ENCODE peak calls at places on chromosome 6, in four cellular contexts. B is hepatocyte, H is endodermal cell, K is fibroblast of pulmonary artery. G is an unnamed sample.

GRCh38 chr6:37047421-37047931 is 42.0 kb downstream of the FGD2 start:
- DNase-seq in B (no peak), H (no peak), K (no peak), G (no peak)

GRCh38 chr6:105137388-105137787 is 42.4 kb downstream of the POPDC3 start:
- DNase-seq in B (peak; percentile 7), H (peak; percentile 48), K (peak; percentile 18), G (no peak)

GRCh38 chr6:42984924-42985475 is 630 bp downstream of the PPP2R5D start:
- DNase-seq in B (peak; percentile 33), H (peak; percentile 76), K (no peak), G (no peak)

GRCh38 chr6:11706186-11706585 is 72.4 kb downstream of the ADTRP start:
- DNase-seq in B (no peak), H (no peak), K (no peak), G (no peak)

GRCh38 chr6:130831598-130831997 is 4.4 kb downstream of the SMLR1 start:
- DNase-seq in B (no peak), H (no peak), K (no peak), G (no peak)

GRCh38 chr6:107845777-107846176 is 21.7 kb upstream of the SCML4 start:
- DNase-seq in B (no peak), H (peak; percentile 33), K (no peak), G (no peak)

GRCh38 chr6:10413850-10414765 is 766 bp downstream of the TFAP2A start:
- DNase-seq in B (peak; percentile 46), H (peak; percentile 87), K (peak; percentile 32), G (no peak)

GRCh38 chr6:100257661-100258395 is 206.9 kb downstream of the SIM1 start:
- DNase-seq in B (no peak), H (no peak), K (peak; percentile 71), G (peak; percentile 20)

GRCh38 chr6:113695506-113695905 is 161.6 kb upstream of the MARCKS start:
- DNase-seq in B (no peak), H (no peak), K (peak; percentile 87), G (no peak)

GRCh38 chr6:102619585-102619984 is 1226.1 kb downstream of the GRIK2 start:
- DNase-seq in B (peak; percentile 44), H (no peak), K (peak; percentile 2), G (no peak)

GRCh38 chr6:166575190-166575589 is 11.3 kb downstream of the RAMACL start:
- DNase-seq in B (no peak), H (peak; percentile 30), K (peak; percentile 69), G (no peak)

GRCh38 chr6:19399406-19399805 is 437.8 kb upstream of the ID4 start:
- DNase-seq in B (peak; percentile 32), H (no peak), K (peak; percentile 59), G (no peak)

GRCh38 chr6:94376876-94377275 is 957.5 kb upstream of the EPHA7 start:
- DNase-seq in B (no peak), H (no peak), K (no peak), G (no peak)

GRCh38 chr6:87483929-87484328 is 11.2 kb downstream of the SLC35A1 start:
- DNase-seq in B (peak; percentile 83), H (peak; percentile 94), K (peak; percentile 12), G (no peak)

GRCh38 chr6:110746680-110747079 is 68.6 kb downstream of the CDK19 start:
- DNase-seq in B (no peak), H (no peak), K (peak; percentile 4), G (no peak)

GRCh38 chr6:130322673-130323268 is 43.0 kb upstream of the TMEM200A start:
- DNase-seq in B (peak; percentile 84), H (peak; percentile 56), K (peak; percentile 84), G (peak; percentile 76)

GRCh38 chr6:41443616-41444525 is 102.3 kb upstream of the FOXP4 start:
- DNase-seq in B (peak; percentile 26), H (no peak), K (peak; percentile 31), G (no peak)

GRCh38 chr6:166483026-166483425 is 100.3 kb upstream of the MPC1 start:
- DNase-seq in B (no peak), H (no peak), K (no peak), G (no peak)

GRCh38 chr6:121614115-121614514 is 178.7 kb downstream of the GJA1 start:
- DNase-seq in B (no peak), H (no peak), K (peak; percentile 62), G (no peak)

GRCh38 chr6:32837651-32838113 is 857 bp downstream of the TAP2 start:
- DNase-seq in B (no peak), H (no peak), K (no peak), G (no peak)

GRCh38 chr6:37396571-37397185 is 36.3 kb upstream of the CMTR1 start:
- DNase-seq in B (no peak), H (no peak), K (peak; percentile 52), G (no peak)

GRCh38 chr6:140542858-140543257 is 1168.4 kb upstream of the CITED2 start:
- DNase-seq in B (no peak), H (no peak), K (no peak), G (no peak)

GRCh38 chr6:136782021-136782770 is 10.1 kb downstream of the MAP3K5 start:
- DNase-seq in B (no peak), H (no peak), K (peak; percentile 82), G (no peak)

GRCh38 chr6:113642714-113643442 is 214.3 kb upstream of the MARCKS start:
- DNase-seq in B (peak; percentile 94), H (no peak), K (no peak), G (no peak)

GRCh38 chr6:35919827-35920751 is 809 bp downstream of the SRPK1 start:
- DNase-seq in B (peak; percentile 71), H (peak; percentile 81), K (peak; percentile 70), G (no peak)

GRCh38 chr6:114304304-114304887 is 38.4 kb downstream of the HS3ST5 start:
- DNase-seq in B (peak; percentile 48), H (no peak), K (peak; percentile 47), G (peak; percentile 45)

DNA sequence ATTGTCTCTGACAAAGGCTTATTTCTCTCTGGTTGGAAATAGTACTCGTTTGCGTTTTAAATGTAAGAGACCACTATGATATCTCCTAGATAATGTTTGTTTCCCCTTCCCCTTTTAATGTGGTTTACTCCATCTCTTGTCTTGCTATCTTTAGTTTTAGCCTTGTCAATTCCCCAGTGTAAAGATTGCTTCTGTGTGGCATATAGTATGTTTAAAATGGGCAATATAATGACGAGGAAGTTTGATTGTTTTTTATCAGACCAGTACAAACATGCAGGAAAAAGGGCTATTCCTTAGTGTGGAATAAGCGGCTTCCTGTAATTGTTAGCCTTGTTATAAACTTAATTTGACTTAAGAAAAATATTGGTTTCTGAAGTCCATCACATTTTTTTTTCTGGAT is 3.1 kb downstream of the QKI start:
- DNase-seq in B (no peak), H (no peak), K (no peak), G (no peak)
- H3K4me3 ChIP-seq in B (peak overlapping the region; percentile 25), H (peak overlapping the region; percentile 93), K (peak overlapping the region; percentile 96), G (peak overlapping the region; percentile 82)

GRCh38 chr6:168437751-168438150 is 3.2 kb upstream of the SMOC2 start:
- DNase-seq in B (no peak), H (no peak), K (no peak), G (no peak)

GRCh38 chr6:168442646-168443045 is 1.7 kb downstream of the SMOC2 start:
- DNase-seq in B (no peak), H (peak; percentile 70), K (no peak), G (no peak)

GRCh38 chr6:168440520-168441433 is at the start of gene SMOC2:
- DNase-seq in B (peak; percentile 47), H (peak; percentile 80), K (no peak), G (no peak)

GRCh38 chr6:168441434-168442391 is 729 bp downstream of the SMOC2 start:
- DNase-seq in B (no peak), H (peak; percentile 73), K (no peak), G (no peak)

GRCh38 chr6:168439791-168440491 is 1.0 kb upstream of the SMOC2 start:
- DNase-seq in B (no peak), H (no peak), K (no peak), G (no peak)
- H3K4me3 ChIP-seq in B (no peak overlapping the region), H (no peak overlapping the region), K (no peak overlapping the region), G (no peak overlapping the region)

GRCh38 chr6:142844065-142844755 is 100.8 kb downstream of the HIVEP2 start:
- DNase-seq in B (no peak), H (no peak), K (no peak), G (no peak)
- H3K4me3 ChIP-seq in B (no peak overlapping the region), H (no peak overlapping the region), K (no peak overlapping the region), G (no peak overlapping the region)

GRCh38 chr6:31126416-31127175 is 6.3 kb upstream of the CDSN start:
- DNase-seq in B (peak; percentile 42), H (peak; percentile 71), K (no peak), G (no peak)
- H3K4me3 ChIP-seq in B (no peak overlapping the region), H (no peak overlapping the region), K (no peak overlapping the region), G (no peak overlapping the region)

GRCh38 chr6:109051301-109051700 is 43.3 kb downstream of the SESN1 start:
- DNase-seq in B (no peak), H (no peak), K (no peak), G (no peak)
- H3K4me3 ChIP-seq in B (no peak overlapping the region), H (no peak overlapping the region), K (no peak overlapping the region), G (no peak overlapping the region)

GRCh38 chr6:46175976-46176375 is 5.2 kb upstream of the ENPP5 start:
- DNase-seq in B (no peak), H (no peak), K (no peak), G (no peak)

GRCh38 chr6:46172176-46172575 is 1.4 kb upstream of the ENPP5 start:
- DNase-seq in B (no peak), H (no peak), K (no peak), G (no peak)

GRCh38 chr6:46170357-46171289 is at the start of gene ENPP5:
- DNase-seq in B (peak; percentile 93), H (peak; percentile 99), K (no peak), G (no peak)

GRCh38 chr6:46174904-46175303 is 4.1 kb upstream of the ENPP5 start:
- DNase-seq in B (no peak), H (no peak), K (no peak), G (no peak)

DNA sequence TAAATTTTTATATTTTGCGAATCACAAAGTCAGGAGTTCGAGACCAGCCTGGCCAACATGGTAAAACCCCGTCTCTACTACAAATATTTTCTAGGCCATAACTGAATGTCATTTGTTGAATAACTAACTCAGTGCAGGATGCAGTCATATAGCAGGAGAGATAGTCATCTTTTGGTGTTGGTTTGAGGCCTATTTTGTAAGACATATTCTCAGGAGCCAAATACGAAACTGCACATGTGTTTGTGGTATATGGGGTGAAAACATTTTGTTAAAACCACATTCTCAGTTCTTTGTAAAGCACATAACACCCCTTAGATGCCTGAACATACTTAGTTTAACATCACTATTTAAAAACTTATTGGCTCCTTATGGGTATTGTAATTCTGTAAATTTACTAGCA is 4.7 kb upstream of the ENPP5 start:
- DNase-seq in B (no peak), H (no peak), K (no peak), G (no peak)
- H3K4me3 ChIP-seq in B (no peak overlapping the region), H (no peak overlapping the region), K (no peak overlapping the region), G (no peak overlapping the region)

G was measured in SK-N-MC.